ENCODE peak calls at places on chromosomes 5 and 9, in four cellular contexts. G, X, A and Z are unnamed samples.

GRCh38 chr5:59766394-59766793 is 127.1 kb downstream of the PDE4D start:
- DNase-seq in G (no peak), X (no peak), A (no peak), Z (peak)

GRCh38 chr9:15485836-15486678 is 24.7 kb downstream of the PSIP1 start:
- DNase-seq in G (peak), X (no peak), A (peak), Z (peak)

GRCh38 chr5:125746936-125747335 is 676.3 kb upstream of the GRAMD2B start:
- DNase-seq in G (no peak), X (no peak), A (no peak), Z (no peak)

GRCh38 chr5:125310749-125311148 is 564.3 kb upstream of the ZNF608 start:
- DNase-seq in G (no peak), X (no peak), A (peak), Z (peak)

GRCh38 chr9:37732086-37732744 is 21.4 kb upstream of the TRMT10B start:
- DNase-seq in G (no peak), X (no peak), A (no peak), Z (no peak)

GRCh38 chr5:13910227-13910626 is 34.3 kb downstream of the DNAH5 start:
- DNase-seq in G (no peak), X (no peak), A (no peak), Z (no peak)

GRCh38 chr9:90508940-90509339 is 133.7 kb downstream of the DIRAS2 start:
- DNase-seq in G (no peak), X (no peak), A (no peak), Z (no peak)

GRCh38 chr5:56815657-56816545 is 552 bp downstream of the MAP3K1 start:
- DNase-seq in G (peak), X (peak), A (no peak), Z (no peak)

GRCh38 chr5:127934791-127935256 is 148.7 kb upstream of the SLC12A2 start:
- DNase-seq in G (no peak), X (no peak), A (peak), Z (peak)

GRCh38 chr5:59209758-59210359 is 627.0 kb downstream of the RAB3C start:
- DNase-seq in G (no peak), X (no peak), A (no peak), Z (peak)

GRCh38 chr5:15609076-15609725 is 109.2 kb downstream of the FBXL7 start:
- DNase-seq in G (no peak), X (no peak), A (no peak), Z (no peak)

GRCh38 chr9:36471359-36471758 is 71.3 kb upstream of the RNF38 start:
- DNase-seq in G (no peak), X (peak), A (peak), Z (no peak)

GRCh38 chr5:172765766-172766286 is 5.2 kb downstream of the DUSP1 start:
- DNase-seq in G (no peak), X (peak), A (peak), Z (peak)

GRCh38 chr9:75990181-75990580 is 99.7 kb downstream of the PCSK5 start:
- DNase-seq in G (no peak), X (no peak), A (no peak), Z (no peak)

GRCh38 chr5:62341783-62342475 is 35.9 kb downstream of the KIF2A start:
- DNase-seq in G (no peak), X (no peak), A (no peak), Z (no peak)

GRCh38 chr5:35369965-35370790 is 139.9 kb upstream of the PRLR start:
- DNase-seq in G (no peak), X (no peak), A (no peak), Z (peak)

GRCh38 chr5:14685757-14686156 is 21.2 kb downstream of the OTULIN start:
- DNase-seq in G (peak), X (no peak), A (peak), Z (peak)

GRCh38 chr5:122704247-122705036 is 70.4 kb upstream of the SNX2 start:
- DNase-seq in G (peak), X (no peak), A (peak), Z (peak)

GRCh38 chr5:145502906-145503305 is 332.2 kb downstream of the PRELID2 start:
- DNase-seq in G (no peak), X (no peak), A (no peak), Z (no peak)